ENCODE peak calls at places on chromosomes 4 and X, in four cellular contexts. D is fibroblast of lung, G is HEK293T, K is fibroblast of villous mesenchyme. H is an unnamed sample.
A peak's percentile ranks its signal among the peaks of the same experiment; 100 is the strongest.

GRCh38 chr4:38080575-38080974 is 120.4 kb downstream of the PTTG2 start:
- DNase-seq in D (no peak), G (no peak), K (no peak), H (no peak)

GRCh38 chr4:89213382-89213701 is 94.3 kb downstream of the GPRIN3 start:
- DNase-seq in D (no peak), G (no peak), K (no peak), H (no peak)

GRCh38 chr4:122458625-122459024 is 2.1 kb upstream of the IL2 start:
- DNase-seq in D (peak; percentile 45), G (no peak), K (peak; percentile 28), H (peak; percentile 19)

GRCh38 chrX:40845331-40845911 is 110.1 kb upstream of the MED14 start:
- DNase-seq in D (peak; percentile 97), G (no peak), K (peak; percentile 89), H (no peak)

GRCh38 chr4:87428979-87429378 is 6.6 kb downstream of the NUDT9 start:
- DNase-seq in D (no peak), G (no peak), K (no peak), H (no peak)

GRCh38 chr4:155950461-155950860 is 3.2 kb downstream of the CTSO start:
- DNase-seq in D (no peak), G (no peak), K (no peak), H (no peak)

GRCh38 chr4:54683616-54684346 is 26.0 kb downstream of the KIT start:
- DNase-seq in D (no peak), G (no peak), K (no peak), H (peak; percentile 74)

GRCh38 chr4:25662306-25662705 is 6.7 kb downstream of the SLC34A2 start:
- DNase-seq in D (no peak), G (no peak), K (no peak), H (no peak)

GRCh38 chr4:148834804-148835598 is 392.8 kb upstream of the NR3C2 start:
- DNase-seq in D (peak; percentile 11), G (no peak), K (peak; percentile 1), H (peak; percentile 30)

GRCh38 chrX:136616987-136617685 is 30.8 kb upstream of the CD40LG start:
- DNase-seq in D (no peak), G (no peak), K (no peak), H (no peak)

GRCh38 chr4:42953316-42953715 is 60.8 kb downstream of the GRXCR1 start:
- DNase-seq in D (no peak), G (no peak), K (no peak), H (no peak)

GRCh38 chr4:111788046-111788642 is 357.1 kb upstream of the FAM241A start:
- DNase-seq in D (no peak), G (no peak), K (no peak), H (no peak)

GRCh38 chrX:43269201-43269600 is 386.9 kb upstream of the MAOA start:
- DNase-seq in D (no peak), G (no peak), K (peak; percentile 1), H (peak; percentile 24)

GRCh38 chr4:63348735-63349673 is 1060.2 kb downstream of the TECRL start:
- DNase-seq in D (no peak), G (no peak), K (no peak), H (no peak)

GRCh38 chrX:18964026-18964425 is 19.9 kb downstream of the PHKA2 start:
- DNase-seq in D (no peak), G (no peak), K (no peak), H (no peak)

GRCh38 chr4:141807073-141807472 is 170.7 kb downstream of the IL15 start:
- DNase-seq in D (peak; percentile 87), G (no peak), K (peak; percentile 28), H (no peak)

GRCh38 chrX:39819921-39820849 is 277.6 kb downstream of the BCOR start:
- DNase-seq in D (no peak), G (no peak), K (peak; percentile 42), H (no peak)

GRCh38 chr4:117137143-117137542 is 51.8 kb upstream of the TRAM1L1 start:
- DNase-seq in D (peak; percentile 94), G (no peak), K (peak; percentile 39), H (no peak)

GRCh38 chrX:21132686-21133393 is 241.4 kb upstream of the CNKSR2 start:
- DNase-seq in D (no peak), G (no peak), K (no peak), H (no peak)

GRCh38 chrX:132277953-132278614 is 58.8 kb upstream of the RAP2C start:
- DNase-seq in D (no peak), G (no peak), K (no peak), H (no peak)

GRCh38 chr4:98546910-98547544 is 111.4 kb downstream of the TSPAN5 start:
- DNase-seq in D (peak; percentile 71), G (no peak), K (peak; percentile 79), H (no peak)

GRCh38 chr4:155544547-155544946 is 122.1 kb upstream of the GUCY1A1 start:
- DNase-seq in D (no peak), G (no peak), K (no peak), H (no peak)

GRCh38 chr4:131534944-131535640 is 1614.0 kb upstream of the PCDH10 start:
- DNase-seq in D (no peak), G (no peak), K (no peak), H (no peak)

GRCh38 chr4:152679414-152680281 is at the start of gene TMEM154:
- DNase-seq in D (peak; percentile 85), G (peak; percentile 66), K (peak; percentile 82), H (peak; percentile 33)

GRCh38 chr4:166594326-166594946 is 639.9 kb downstream of the SPOCK3 start:
- DNase-seq in D (peak; percentile 43), G (peak; percentile 56), K (peak; percentile 10), H (peak; percentile 47)

GRCh38 chr4:89708903-89709361 is 128.0 kb downstream of the SNCA start:
- DNase-seq in D (peak; percentile 66), G (peak; percentile 17), K (peak; percentile 83), H (no peak)

GRCh38 chrX:115408736-115409390 is 119.3 kb downstream of the LUZP4 start:
- DNase-seq in D (peak; percentile 70), G (no peak), K (peak; percentile 43), H (no peak)

GRCh38 chr4:101277661-101278060 is 69.7 kb downstream of the PPP3CA start:
- DNase-seq in D (peak; percentile 86), G (no peak), K (peak; percentile 86), H (no peak)